ENCODE peak calls at places on chromosome 19, in four cellular contexts. One of them, this sample, is unnamed.
A peak's percentile ranks its signal among the peaks of the same experiment; 100 is the strongest.

GRCh38 chr19:15869109-15869555 is 28.7 kb downstream of the CYP4F2 start:
- DNase-seq in CD8-positive, alpha-beta memory T cell: no peak
- DNase-seq in NCI-H1417: peak; percentile 1
- DNase-seq in astrocyte of the hippocampus: peak; percentile 11
- DNase-seq in this sample: peak; percentile 56

GRCh38 chr19:47891622-47891922 is 5.5 kb upstream of the SULT2A1 start:
- DNase-seq in astrocyte of the hippocampus: no peak
- DNase-seq in CD8-positive, alpha-beta memory T cell: no peak
- DNase-seq in NCI-H1417: no peak
- DNase-seq in this sample: no peak

GRCh38 chr19:49390978-49391304 is 2.9 kb downstream of the KASH5 start:
- DNase-seq in CD8-positive, alpha-beta memory T cell: no peak
- DNase-seq in astrocyte of the hippocampus: no peak
- DNase-seq in NCI-H1417: peak; percentile 8
- DNase-seq in this sample: no peak

GRCh38 chr19:35828694-35829301 is 16.2 kb upstream of the PRODH2 start:
- DNase-seq in CD8-positive, alpha-beta memory T cell: peak; percentile 32
- DNase-seq in astrocyte of the hippocampus: peak; percentile 87
- DNase-seq in NCI-H1417: no peak
- DNase-seq in this sample: peak; percentile 95

GRCh38 chr19:32642771-32643170 is 32.2 kb downstream of the ANKRD27 start:
- DNase-seq in astrocyte of the hippocampus: no peak
- DNase-seq in CD8-positive, alpha-beta memory T cell: peak; percentile 26
- DNase-seq in NCI-H1417: no peak
- DNase-seq in this sample: no peak

GRCh38 chr19:46764817-46765291 is 18.6 kb upstream of the STRN4 start:
- DNase-seq in NCI-H1417: no peak
- DNase-seq in astrocyte of the hippocampus: no peak
- DNase-seq in CD8-positive, alpha-beta memory T cell: no peak
- DNase-seq in this sample: no peak

GRCh38 chr19:2154587-2155075 is 3.3 kb upstream of the AP3D1 start:
- DNase-seq in NCI-H1417: no peak
- DNase-seq in astrocyte of the hippocampus: no peak
- DNase-seq in CD8-positive, alpha-beta memory T cell: no peak
- DNase-seq in this sample: no peak

GRCh38 chr19:57815247-57816075 is 748 bp upstream of the ZNF552 start:
- DNase-seq in NCI-H1417: no peak
- DNase-seq in CD8-positive, alpha-beta memory T cell: no peak
- DNase-seq in astrocyte of the hippocampus: no peak
- DNase-seq in this sample: peak; percentile 37

GRCh38 chr19:6723108-6723618 is 2.7 kb upstream of the C3 start:
- DNase-seq in NCI-H1417: no peak
- DNase-seq in astrocyte of the hippocampus: peak; percentile 54
- DNase-seq in CD8-positive, alpha-beta memory T cell: no peak
- DNase-seq in this sample: peak; percentile 57

GRCh38 chr19:34838753-34839431 is 65.9 kb upstream of the ZNF599 start:
- DNase-seq in NCI-H1417: no peak
- DNase-seq in CD8-positive, alpha-beta memory T cell: no peak
- DNase-seq in astrocyte of the hippocampus: peak; percentile 25
- DNase-seq in this sample: peak; percentile 77

GRCh38 chr19:18596752-18597157 is 8.2 kb downstream of the REX1BD start:
- DNase-seq in astrocyte of the hippocampus: peak; percentile 23
- DNase-seq in NCI-H1417: peak; percentile 53
- DNase-seq in CD8-positive, alpha-beta memory T cell: no peak
- DNase-seq in this sample: peak; percentile 83

GRCh38 chr19:35720163-35720524 is 2.3 kb downstream of the KMT2B start:
- DNase-seq in astrocyte of the hippocampus: no peak
- DNase-seq in NCI-H1417: no peak
- DNase-seq in CD8-positive, alpha-beta memory T cell: no peak
- DNase-seq in this sample: no peak

GRCh38 chr19:19445911-19446361 is 40.5 kb downstream of the GATAD2A start:
- DNase-seq in CD8-positive, alpha-beta memory T cell: no peak
- DNase-seq in NCI-H1417: no peak
- DNase-seq in astrocyte of the hippocampus: peak; percentile 49
- DNase-seq in this sample: no peak

GRCh38 chr19:7670150-7670784 is 1.4 kb downstream of the RETN start:
- DNase-seq in NCI-H1417: peak; percentile 24
- DNase-seq in CD8-positive, alpha-beta memory T cell: no peak
- DNase-seq in astrocyte of the hippocampus: peak; percentile 17
- DNase-seq in this sample: peak; percentile 77

GRCh38 chr19:5864725-5865486 is 5.4 kb downstream of the FUT5 start:
- DNase-seq in astrocyte of the hippocampus: no peak
- DNase-seq in NCI-H1417: no peak
- DNase-seq in CD8-positive, alpha-beta memory T cell: no peak
- DNase-seq in this sample: no peak

GRCh38 chr19:13817018-13817614 is 21.9 kb downstream of the ZSWIM4 start:
- DNase-seq in astrocyte of the hippocampus: no peak
- DNase-seq in NCI-H1417: no peak
- DNase-seq in CD8-positive, alpha-beta memory T cell: no peak
- DNase-seq in this sample: peak; percentile 76